ENCODE peak calls at places on chromosomes 11 and 22, in nine cellular contexts. B is CD4-positive, alpha-beta T cell; H is OCI-LY7; Z is left ventricle myocardium inferior; P is AG09319; Y is glutamatergic neuron; S is A549; G is AG04450; L is body of pancreas. U is an unnamed sample.

GRCh38 chr22:26524870-26525269 is 12.6 kb upstream of the TFIP11 start:
- DNase-seq in B (no peak), H (no peak), Z (no peak), P (no peak), Y (no peak), S (no peak), G (no peak), L (peak; percentile 30), U (no peak)

GRCh38 chr11:91075032-91075695 is 852.3 kb upstream of the CHORDC1 start:
- DNase-seq in B (no peak), H (no peak), Z (no peak), P (no peak), Y (no peak), S (no peak), G (no peak), L (no peak), U (no peak)

GRCh38 chr11:123674297-123674696 is 19.9 kb upstream of the SCN3B start:
- DNase-seq in B (no peak), H (no peak), Z (no peak), P (no peak), Y (no peak), S (no peak), G (no peak), L (no peak), U (no peak)

GRCh38 chr22:23522642-23523251 is 57.3 kb downstream of the IGLL1 start:
- DNase-seq in B (no peak), H (no peak), Z (no peak), P (no peak), Y (no peak), S (no peak), G (no peak), L (peak; percentile 21), U (no peak)

GRCh38 chr22:29344137-29344536 is 28.6 kb upstream of the RASL10A start:
- DNase-seq in B (no peak), H (no peak), Z (peak; percentile 78), P (peak; percentile 75), Y (no peak), S (peak; percentile 28), G (no peak), L (peak; percentile 90), U (no peak)

GRCh38 chr11:7796842-7797241 is at the start of gene OR5P2:
- DNase-seq in B (no peak), H (no peak), Z (no peak), P (no peak), Y (no peak), S (no peak), G (no peak), L (no peak), U (no peak)

GRCh38 chr11:66020618-66021357 is 5.5 kb downstream of the CATSPER1 start:
- DNase-seq in B (no peak), H (no peak), Z (no peak), P (no peak), Y (no peak), S (peak; percentile 59), G (no peak), L (peak; percentile 54), U (no peak)

GRCh38 chr22:22942511-22943329 is 55.1 kb downstream of the IGLL5 start:
- DNase-seq in B (peak; percentile 68), H (peak; percentile 89), Z (peak; percentile 40), P (peak; percentile 2), Y (peak; percentile 86), S (peak; percentile 65), G (no peak), L (peak; percentile 57), U (peak; percentile 69)

GRCh38 chr11:10537587-10537986 is 3.4 kb downstream of the RNF141 start:
- DNase-seq in B (no peak), H (no peak), Z (no peak), P (no peak), Y (no peak), S (no peak), G (no peak), L (no peak), U (no peak)

GRCh38 chr11:13924801-13925327 is 37.7 kb upstream of the SPON1 start:
- DNase-seq in B (no peak), H (peak; percentile 82), Z (no peak), P (no peak), Y (no peak), S (no peak), G (no peak), L (peak; percentile 41), U (no peak)

GRCh38 chr11:76666408-76666807 is 4.1 kb downstream of the LRRC32 start:
- DNase-seq in B (no peak), H (peak; percentile 27), Z (peak; percentile 58), P (no peak), Y (peak; percentile 31), S (no peak), G (no peak), L (no peak), U (no peak)

GRCh38 chr11:12019337-12019736 is 10.9 kb upstream of the DKK3 start:
- DNase-seq in B (no peak), H (no peak), Z (no peak), P (no peak), Y (no peak), S (no peak), G (no peak), L (no peak), U (no peak)

GRCh38 chr11:575996-576756 is at the start of gene PHRF1:
- DNase-seq in B (peak; percentile 91), H (peak; percentile 95), Z (peak; percentile 97), P (peak; percentile 88), Y (peak; percentile 96), S (peak; percentile 95), G (peak; percentile 87), L (peak; percentile 98), U (peak; percentile 100)
- TF ChIP-seq CTCF in B (no peak), H (no peak), Z (no peak), P (no peak), Y (no peak), S (no peak), G (no peak), L (peak; percentile 14), U (no peak)

DNA sequence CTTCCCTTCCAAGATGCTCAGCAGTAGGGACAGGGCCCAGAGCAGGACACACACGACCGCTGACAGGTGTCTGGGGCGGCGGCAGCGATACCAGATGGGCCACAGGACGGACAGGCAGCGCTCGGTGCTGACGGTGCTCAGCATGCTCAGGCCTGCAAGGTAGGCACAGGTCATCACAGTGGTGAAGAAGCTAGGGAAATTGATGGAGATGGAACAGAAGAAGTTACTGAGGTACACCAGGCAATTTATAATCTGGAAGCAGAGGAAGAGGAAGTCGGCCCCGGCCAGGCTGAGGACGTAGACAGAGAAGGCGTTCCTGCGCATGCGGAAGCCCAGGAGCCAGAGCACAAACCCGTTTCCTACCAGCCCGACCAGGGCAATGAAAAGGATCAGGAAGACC is 4.6 kb downstream of the MRGPRX2 start:
- DNase-seq in B (no peak), H (no peak), Z (no peak), P (no peak), Y (no peak), S (no peak), G (no peak), L (no peak), U (no peak)
- TF ChIP-seq CTCF in B (no peak), H (no peak), Z (no peak), P (no peak), Y (no peak), S (no peak), G (no peak), L (no peak), U (no peak)

DNA sequence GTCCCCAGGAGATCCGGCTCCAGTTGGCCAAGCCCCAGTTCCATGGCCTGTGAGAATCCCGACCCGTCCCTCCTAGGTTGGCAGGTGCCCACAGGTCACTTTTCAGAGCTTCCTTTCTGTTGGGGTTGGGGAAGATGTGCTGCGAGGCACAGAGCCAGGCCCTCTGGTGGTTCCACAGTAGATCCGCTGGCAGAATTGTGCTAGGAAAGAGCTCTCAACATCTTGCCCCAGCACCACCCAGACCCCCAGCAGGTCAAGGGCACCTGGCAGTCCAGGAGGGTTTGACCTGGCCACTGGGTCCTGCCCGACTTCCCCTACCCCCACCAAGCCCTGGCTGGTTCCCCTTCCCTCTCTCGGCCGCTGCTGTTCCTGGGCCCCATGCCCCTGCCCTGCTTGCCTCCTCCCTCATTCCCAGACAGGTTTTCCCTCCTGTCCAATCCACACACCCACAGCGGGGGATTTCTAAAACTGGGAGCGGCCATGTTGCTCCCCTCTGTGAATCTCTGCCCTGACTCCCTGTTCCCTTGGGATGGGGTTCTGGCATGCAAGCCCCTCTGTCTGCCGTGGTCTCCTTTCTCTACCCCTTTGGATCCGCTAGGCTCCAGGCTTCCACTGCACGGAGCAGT is 26.2 kb upstream of the GCAT start:
- DNase-seq in B (no peak), H (peak; percentile 19), Z (no peak), P (no peak), Y (no peak), S (peak; percentile 47), G (no peak), L (no peak), U (no peak)
- TF ChIP-seq CTCF in B (no peak), H (peak; percentile 43), Z (peak; percentile 37), P (peak; percentile 36), Y (no peak), S (peak; percentile 7), G (peak; percentile 35), L (no peak), U (no peak)

GRCh38 chr11:36748856-36749255 is 150.8 kb upstream of the RAG2 start:
- DNase-seq in B (no peak), H (no peak), Z (no peak), P (no peak), Y (no peak), S (no peak), G (no peak), L (no peak), U (no peak)
- TF ChIP-seq CTCF in B (no peak), H (no peak), Z (no peak), P (no peak), Y (no peak), S (no peak), G (no peak), L (no peak), U (no peak)